ENCODE peak calls at places on chromosomes 3 and 15, in six cellular contexts. W is HCT116, N is astrocyte of the cerebellum, Y is left ventricle myocardium superior, T is T-helper 22 cell, F is cerebellar nuclear complex. E is an unnamed sample.

GRCh38 chr3:4584537-4585249 is 91.5 kb downstream of the ITPR1 start:
- DNase-seq in W (no peak), N (no peak), Y (no peak), T (no peak), F (no peak), E (no peak)

GRCh38 chr15:51274956-51275355 is 63.4 kb downstream of the CYP19A1 start:
- DNase-seq in W (no peak), N (no peak), Y (no peak), T (no peak), F (no peak), E (no peak)

GRCh38 chr3:39189150-39189510 is 3.3 kb downstream of the XIRP1 start:
- DNase-seq in W (no peak), N (no peak), Y (no peak), T (no peak), F (no peak), E (no peak)

GRCh38 chr3:29167180-29167579 is 113.7 kb upstream of the RBMS3 start:
- DNase-seq in W (no peak), N (no peak), Y (no peak), T (no peak), F (no peak), E (no peak)

GRCh38 chr15:68639926-68640600 is 61.3 kb downstream of the CORO2B start:
- DNase-seq in W (no peak), N (no peak), Y (no peak), T (no peak), F (no peak), E (no peak)

GRCh38 chr3:193831495-193832455 is 238.8 kb downstream of the OPA1 start:
- DNase-seq in W (no peak), N (peak), Y (no peak), T (no peak), F (no peak), E (no peak)

GRCh38 chr3:56424885-56425284 is 43.4 kb downstream of the ERC2 start:
- DNase-seq in W (no peak), N (no peak), Y (no peak), T (no peak), F (no peak), E (no peak)

GRCh38 chr3:29880809-29881208 is 599.9 kb downstream of the RBMS3 start:
- DNase-seq in W (no peak), N (no peak), Y (no peak), T (no peak), F (no peak), E (no peak)

GRCh38 chr3:12194669-12195161 is 36.0 kb upstream of the TIMP4 start:
- DNase-seq in W (peak), N (no peak), Y (no peak), T (no peak), F (no peak), E (no peak)

GRCh38 chr15:85010114-85010471 is 28.4 kb downstream of the PDE8A start:
- DNase-seq in W (no peak), N (no peak), Y (no peak), T (no peak), F (no peak), E (no peak)

GRCh38 chr15:62976301-62976842 is 66.2 kb upstream of the TPM1 start:
- DNase-seq in W (no peak), N (no peak), Y (no peak), T (no peak), F (no peak), E (peak)

GRCh38 chr3:173945801-173946200 is 548.3 kb downstream of the NLGN1 start:
- DNase-seq in W (no peak), N (no peak), Y (no peak), T (no peak), F (no peak), E (no peak)

GRCh38 chr3:135706758-135707375 is 258.7 kb upstream of the PPP2R3A start:
- DNase-seq in W (no peak), N (no peak), Y (no peak), T (no peak), F (no peak), E (no peak)

GRCh38 chr3:119331661-119332060 is 37.5 kb downstream of the ARHGAP31 start:
- DNase-seq in W (no peak), N (no peak), Y (peak), T (no peak), F (no peak), E (no peak)

GRCh38 chr15:83746231-83746630 is 92.3 kb downstream of the ADAMTSL3 start:
- DNase-seq in W (no peak), N (no peak), Y (no peak), T (no peak), F (no peak), E (no peak)

GRCh38 chr3:133890972-133891644 is 4.6 kb downstream of the RAB6B start:
- DNase-seq in W (no peak), N (no peak), Y (no peak), T (no peak), F (no peak), E (no peak)

GRCh38 chr15:35979608-35980007 is 433.6 kb upstream of the DPH6 start:
- DNase-seq in W (no peak), N (no peak), Y (no peak), T (no peak), F (no peak), E (no peak)

GRCh38 chr3:113174806-113175490 is 36.4 kb upstream of the BOC start:
- DNase-seq in W (no peak), N (no peak), Y (no peak), T (no peak), F (no peak), E (no peak)

GRCh38 chr3:36893137-36893557 is 51.7 kb downstream of the TRANK1 start:
- DNase-seq in W (no peak), N (peak), Y (no peak), T (peak), F (no peak), E (no peak)

GRCh38 chr3:127589600-127590281 is 792 bp downstream of the TPRA1 start:
- DNase-seq in W (no peak), N (no peak), Y (peak), T (no peak), F (no peak), E (no peak)

GRCh38 chr3:106688463-106688862 is 688.8 kb upstream of the CCDC54 start:
- DNase-seq in W (no peak), N (peak), Y (no peak), T (no peak), F (no peak), E (peak)

GRCh38 chr3:42020681-42021307 is 58.9 kb upstream of the ULK4 start:
- DNase-seq in W (no peak), N (peak), Y (no peak), T (no peak), F (no peak), E (peak)

E was measured in SW 1271.